ENCODE peak calls at places on chromosomes 12 and 14, in eight cellular contexts. N is CD8-positive, alpha-beta T cell; J is activated effector memory CD4-positive, alpha-beta T cell treated with anti-CD3 and anti-CD28 coated beads, Interleukin-2, amount 50 U/mL, for 16 hours; K is epithelial cell of prostate; I is AG10803; X is HTR-8/SVneo; G is stimulated activated CD8-positive, alpha-beta memory T cell treated with anti-CD3 and anti-CD28 coated beads, Interleukin-15, amount 100 ng/mL, for 1 hour; W is myocyte. U is an unnamed sample.

GRCh38 chr12:23760495-23760894 is 189.0 kb downstream of the SOX5 start:
- DNase-seq in K (no peak), N (no peak), I (no peak), X (no peak), W (no peak), J (no peak), G (no peak), U (no peak)

GRCh38 chr12:65631621-65632111 is 192.6 kb upstream of the HMGA2 start:
- DNase-seq in K (peak), X (peak), N (no peak), I (peak), W (peak), G (no peak), J (no peak), U (no peak)

GRCh38 chr12:80321653-80322052 is 122.4 kb upstream of the PTPRQ start:
- DNase-seq in X (no peak), K (peak), W (no peak), J (no peak), G (no peak), N (no peak), I (peak), U (no peak)

GRCh38 chr12:61385771-61386170 is 874.4 kb upstream of the USP15 start:
- DNase-seq in X (no peak), J (no peak), W (no peak), K (peak), G (no peak), N (no peak), I (no peak), U (no peak)

GRCh38 chr12:50103767-50104321 is at the start of gene GPD1:
- DNase-seq in X (no peak), K (no peak), J (peak), N (no peak), I (peak), W (peak), G (no peak), U (no peak)

GRCh38 chr12:107731376-107731775 is 29.6 kb downstream of the PRDM4 start:
- DNase-seq in N (no peak), X (no peak), I (no peak), G (no peak), K (no peak), J (no peak), W (no peak), U (no peak)

GRCh38 chr14:101128478-101129450 is 225.2 kb upstream of the RTL1 start:
- DNase-seq in X (no peak), W (no peak), G (no peak), N (no peak), I (no peak), K (no peak), J (no peak), U (no peak)

GRCh38 chr14:95463173-95463901 is 53.1 kb downstream of the SYNE3 start:
- DNase-seq in J (peak), I (no peak), G (no peak), N (peak), W (peak), X (no peak), K (no peak), U (no peak)

GRCh38 chr14:100035700-100036099 is 29.5 kb upstream of the EVL start:
- DNase-seq in X (no peak), K (no peak), I (no peak), W (no peak), N (no peak), J (no peak), G (no peak), U (no peak)

GRCh38 chr12:101902641-101903040 is 25.3 kb downstream of the DRAM1 start:
- DNase-seq in N (no peak), K (no peak), W (no peak), G (no peak), I (no peak), J (no peak), X (no peak), U (no peak)

GRCh38 chr14:76964695-76965094 is 63.8 kb downstream of the IRF2BPL start:
- DNase-seq in I (no peak), N (peak), G (no peak), J (no peak), X (no peak), K (no peak), W (no peak), U (no peak)

GRCh38 chr12:13435535-13435934 is 239.0 kb downstream of the EMP1 start:
- DNase-seq in I (no peak), G (no peak), J (no peak), W (no peak), K (no peak), X (no peak), N (no peak), U (no peak)

GRCh38 chr14:81396108-81396507 is 4.0 kb downstream of the STON2 start:
- DNase-seq in W (no peak), G (no peak), X (no peak), I (peak), N (no peak), J (no peak), K (no peak), U (no peak)

GRCh38 chr12:111369496-111370220 is 763 bp upstream of the PHETA1 start:
- DNase-seq in I (no peak), N (no peak), W (no peak), X (no peak), J (no peak), K (no peak), G (no peak), U (no peak)

GRCh38 chr12:89544027-89544426 is 18.2 kb upstream of the POC1B start:
- DNase-seq in I (no peak), W (no peak), J (no peak), X (no peak), G (no peak), K (no peak), N (no peak), U (no peak)

GRCh38 chr12:10031771-10032175 is 1.3 kb downstream of the CLEC9A start:
- DNase-seq in J (no peak), N (no peak), G (no peak), W (peak), K (no peak), X (peak), I (peak), U (no peak)

GRCh38 chr14:75476274-75476995 is 45.8 kb upstream of the BATF start:
- DNase-seq in X (no peak), I (peak), G (no peak), N (no peak), W (peak), K (no peak), J (no peak), U (no peak)

GRCh38 chr12:124392991-124393790 is 98.3 kb downstream of the RFLNA start:
- DNase-seq in X (no peak), W (peak), N (no peak), I (peak), K (no peak), G (no peak), J (no peak), U (no peak)

GRCh38 chr14:74846968-74847549 is 28.9 kb downstream of the PROX2 start:
- DNase-seq in K (no peak), G (no peak), W (no peak), I (peak), N (no peak), J (no peak), X (no peak), U (no peak)

GRCh38 chr14:21579976-21580375 is at the start of gene OR10G3:
- DNase-seq in J (no peak), I (no peak), K (no peak), W (no peak), N (no peak), G (no peak), X (no peak), U (no peak)

GRCh38 chr14:92253381-92253894 is 69.5 kb upstream of the SLC24A4 start:
- DNase-seq in G (no peak), I (no peak), N (no peak), X (no peak), J (no peak), K (no peak), W (no peak), U (no peak)

GRCh38 chr12:52217223-52217622 is 15.8 kb upstream of the KRT7 start:
- DNase-seq in G (no peak), J (no peak), X (no peak), K (peak), W (no peak), I (no peak), N (no peak), U (no peak)

GRCh38 chr14:94269156-94269555 is 23.9 kb downstream of the SERPINA10 start:
- DNase-seq in K (no peak), I (no peak), X (no peak), W (no peak), G (no peak), J (no peak), N (no peak), U (no peak)

GRCh38 chr12:32100888-32101287 is 5.8 kb upstream of the BICD1 start:
- DNase-seq in J (no peak), W (no peak), I (no peak), X (no peak), N (no peak), K (no peak), G (no peak), U (no peak)

GRCh38 chr14:59306775-59307174 is 118.3 kb downstream of the DAAM1 start:
- DNase-seq in X (peak), G (no peak), J (no peak), I (peak), W (no peak), N (no peak), K (peak), U (no peak)

GRCh38 chr12:132310181-132311040 is 19.0 kb downstream of the GALNT9 start:
- DNase-seq in J (no peak), W (no peak), K (no peak), I (no peak), G (no peak), X (no peak), N (no peak), U (no peak)

GRCh38 chr14:39673141-39674133 is 241.2 kb upstream of the FBXO33 start:
- DNase-seq in W (no peak), G (no peak), I (no peak), X (no peak), N (no peak), J (no peak), K (no peak), U (no peak)

U was measured in HL-60.